ENCODE peak calls at places on chromosome 10, in seven cellular contexts. One of them, this sample, is unnamed.
A peak's percentile ranks its signal among the peaks of the same experiment; 100 is the strongest.

GRCh38 chr10:111856631-111857030 is 326.9 kb downstream of the GPAM start:
- DNase-seq in mesendoderm: peak; percentile 13
- DNase-seq in H9: no peak
- DNase-seq in trophoblast cell: no peak
- DNase-seq in neuronal stem cell: no peak
- DNase-seq in H1: no peak
- DNase-seq in mesenchymal stem cell: no peak
- DNase-seq in this sample: no peak

GRCh38 chr10:93995598-93996271 is 2.0 kb downstream of the PLCE1 start:
- DNase-seq in mesendoderm: no peak
- DNase-seq in H9: no peak
- DNase-seq in trophoblast cell: no peak
- DNase-seq in neuronal stem cell: no peak
- DNase-seq in H1: no peak
- DNase-seq in mesenchymal stem cell: no peak
- DNase-seq in this sample: peak; percentile 68

GRCh38 chr10:71909399-71910083 is 54.7 kb upstream of the CHST3 start:
- DNase-seq in mesendoderm: no peak
- DNase-seq in H9: no peak
- DNase-seq in trophoblast cell: no peak
- DNase-seq in neuronal stem cell: no peak
- DNase-seq in H1: no peak
- DNase-seq in mesenchymal stem cell: no peak
- DNase-seq in this sample: no peak

GRCh38 chr10:33723181-33723580 is 388.7 kb upstream of the NRP1 start:
- DNase-seq in mesendoderm: no peak
- DNase-seq in H9: no peak
- DNase-seq in trophoblast cell: no peak
- DNase-seq in neuronal stem cell: no peak
- DNase-seq in H1: no peak
- DNase-seq in mesenchymal stem cell: peak; percentile 9
- DNase-seq in this sample: no peak

GRCh38 chr10:44662002-44662401 is 249.1 kb upstream of the TMEM72 start:
- DNase-seq in mesendoderm: no peak
- DNase-seq in H9: no peak
- DNase-seq in trophoblast cell: no peak
- DNase-seq in neuronal stem cell: no peak
- DNase-seq in H1: no peak
- DNase-seq in mesenchymal stem cell: peak; percentile 38
- DNase-seq in this sample: peak; percentile 57

GRCh38 chr10:71076473-71077142 is 135.8 kb upstream of the UNC5B start:
- DNase-seq in mesendoderm: peak; percentile 60
- DNase-seq in H9: peak; percentile 59
- DNase-seq in trophoblast cell: no peak
- DNase-seq in neuronal stem cell: no peak
- DNase-seq in H1: no peak
- DNase-seq in mesenchymal stem cell: no peak
- DNase-seq in this sample: no peak

GRCh38 chr10:98371421-98371820 is 43.6 kb downstream of the PYROXD2 start:
- DNase-seq in mesendoderm: no peak
- DNase-seq in H9: no peak
- DNase-seq in trophoblast cell: no peak
- DNase-seq in neuronal stem cell: no peak
- DNase-seq in H1: no peak
- DNase-seq in mesenchymal stem cell: no peak
- DNase-seq in this sample: no peak

GRCh38 chr10:396107-396506 is 260.9 kb downstream of the ZMYND11 start:
- DNase-seq in mesendoderm: no peak
- DNase-seq in H9: no peak
- DNase-seq in trophoblast cell: no peak
- DNase-seq in neuronal stem cell: no peak
- DNase-seq in H1: no peak
- DNase-seq in mesenchymal stem cell: no peak
- DNase-seq in this sample: no peak

GRCh38 chr10:123156091-123156490 is 1.9 kb downstream of the BUB3 start:
- DNase-seq in mesendoderm: no peak
- DNase-seq in H9: no peak
- DNase-seq in trophoblast cell: no peak
- DNase-seq in neuronal stem cell: no peak
- DNase-seq in H1: no peak
- DNase-seq in mesenchymal stem cell: no peak
- DNase-seq in this sample: peak; percentile 53

GRCh38 chr10:74967850-74968620 is 141.6 kb downstream of the KAT6B start:
- DNase-seq in mesendoderm: no peak
- DNase-seq in H9: no peak
- DNase-seq in trophoblast cell: no peak
- DNase-seq in neuronal stem cell: no peak
- DNase-seq in H1: no peak
- DNase-seq in mesenchymal stem cell: no peak
- DNase-seq in this sample: no peak

GRCh38 chr10:4786043-4786839 is 39.8 kb upstream of the AKR1E2 start:
- DNase-seq in mesendoderm: no peak
- DNase-seq in H9: no peak
- DNase-seq in trophoblast cell: no peak
- DNase-seq in neuronal stem cell: no peak
- DNase-seq in H1: no peak
- DNase-seq in mesenchymal stem cell: no peak
- DNase-seq in this sample: no peak

GRCh38 chr10:47196691-47197090 is 103.3 kb upstream of the GDF10 start:
- DNase-seq in mesendoderm: no peak
- DNase-seq in H9: no peak
- DNase-seq in trophoblast cell: no peak
- DNase-seq in neuronal stem cell: no peak
- DNase-seq in H1: no peak
- DNase-seq in mesenchymal stem cell: no peak
- DNase-seq in this sample: no peak

GRCh38 chr10:52678611-52679010 is 94.0 kb downstream of the MBL2 start:
- DNase-seq in mesendoderm: peak; percentile 57
- DNase-seq in H9: no peak
- DNase-seq in trophoblast cell: no peak
- DNase-seq in neuronal stem cell: no peak
- DNase-seq in H1: no peak
- DNase-seq in mesenchymal stem cell: no peak
- DNase-seq in this sample: no peak

GRCh38 chr10:11205026-11205772 is 187.5 kb downstream of the CELF2 start:
- DNase-seq in mesendoderm: peak; percentile 9
- DNase-seq in H9: no peak
- DNase-seq in trophoblast cell: no peak
- DNase-seq in neuronal stem cell: no peak
- DNase-seq in H1: no peak
- DNase-seq in mesenchymal stem cell: peak; percentile 21
- DNase-seq in this sample: peak; percentile 11

GRCh38 chr10:70775679-70776454 is 9.3 kb downstream of the TBATA start:
- DNase-seq in mesendoderm: no peak
- DNase-seq in H9: peak; percentile 24
- DNase-seq in trophoblast cell: no peak
- DNase-seq in neuronal stem cell: no peak
- DNase-seq in H1: no peak
- DNase-seq in mesenchymal stem cell: no peak
- DNase-seq in this sample: no peak

GRCh38 chr10:104257235-104257634 is 2.5 kb downstream of the GSTO1 start:
- DNase-seq in mesendoderm: no peak
- DNase-seq in H9: no peak
- DNase-seq in trophoblast cell: no peak
- DNase-seq in neuronal stem cell: no peak
- DNase-seq in H1: no peak
- DNase-seq in mesenchymal stem cell: no peak
- DNase-seq in this sample: no peak

GRCh38 chr10:60377955-60378354 is 11.7 kb downstream of the ANK3 start:
- DNase-seq in mesendoderm: no peak
- DNase-seq in H9: no peak
- DNase-seq in trophoblast cell: no peak
- DNase-seq in neuronal stem cell: no peak
- DNase-seq in H1: no peak
- DNase-seq in mesenchymal stem cell: no peak
- DNase-seq in this sample: peak; percentile 58

GRCh38 chr10:44891721-44892120 is 19.4 kb upstream of the TMEM72 start:
- DNase-seq in mesendoderm: no peak
- DNase-seq in H9: no peak
- DNase-seq in trophoblast cell: no peak
- DNase-seq in neuronal stem cell: no peak
- DNase-seq in H1: no peak
- DNase-seq in mesenchymal stem cell: no peak
- DNase-seq in this sample: no peak

GRCh38 chr10:66928000-66928770 is 2.3 kb downstream of the LRRTM3 start:
- DNase-seq in mesendoderm: peak; percentile 38
- DNase-seq in H9: peak; percentile 43
- DNase-seq in trophoblast cell: no peak
- DNase-seq in neuronal stem cell: no peak
- DNase-seq in H1: no peak
- DNase-seq in mesenchymal stem cell: no peak
- DNase-seq in this sample: peak; percentile 12

GRCh38 chr10:68172324-68172723 is 59.6 kb downstream of the ATOH7 start:
- DNase-seq in mesendoderm: no peak
- DNase-seq in H9: no peak
- DNase-seq in trophoblast cell: no peak
- DNase-seq in neuronal stem cell: no peak
- DNase-seq in H1: no peak
- DNase-seq in mesenchymal stem cell: no peak
- DNase-seq in this sample: no peak

GRCh38 chr10:73219384-73219783 is 27.7 kb downstream of the DNAJC9 start:
- DNase-seq in mesendoderm: no peak
- DNase-seq in H9: no peak
- DNase-seq in trophoblast cell: no peak
- DNase-seq in neuronal stem cell: no peak
- DNase-seq in H1: no peak
- DNase-seq in mesenchymal stem cell: no peak
- DNase-seq in this sample: no peak

GRCh38 chr10:21498416-21498815 is 27.1 kb downstream of the SKIDA1 start:
- DNase-seq in mesendoderm: no peak
- DNase-seq in H9: no peak
- DNase-seq in trophoblast cell: no peak
- DNase-seq in neuronal stem cell: no peak
- DNase-seq in H1: no peak
- DNase-seq in mesenchymal stem cell: no peak
- DNase-seq in this sample: no peak
- H4K8ac ChIP-seq in mesendoderm: no peak overlapping the region
- H4K8ac ChIP-seq in H9: no peak overlapping the region
- H4K8ac ChIP-seq in trophoblast cell: no peak overlapping the region
- H4K8ac ChIP-seq in neuronal stem cell: no peak overlapping the region
- H4K8ac ChIP-seq in H1: no peak overlapping the region
- H4K8ac ChIP-seq in mesenchymal stem cell: no peak overlapping the region
- H4K8ac ChIP-seq in this sample: no peak overlapping the region

DNA sequence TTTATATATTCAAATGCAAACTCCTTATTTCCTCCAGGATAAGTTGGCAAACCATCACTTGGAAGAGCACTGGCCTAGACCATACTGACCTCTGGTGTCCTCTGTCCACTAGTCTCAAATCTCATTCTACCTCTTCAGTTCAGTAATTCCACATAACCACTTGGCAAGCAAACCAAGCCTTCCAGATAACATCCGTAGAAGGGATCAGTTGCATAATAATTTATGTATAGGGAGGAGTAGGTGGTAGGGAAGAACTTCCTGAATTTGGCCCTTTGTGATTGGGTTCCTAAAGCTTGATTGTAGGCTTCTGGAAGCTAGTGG is 55.0 kb downstream of the WAC start:
- DNase-seq in mesendoderm: peak; percentile 10
- DNase-seq in H9: no peak
- DNase-seq in trophoblast cell: no peak
- DNase-seq in neuronal stem cell: no peak
- DNase-seq in H1: no peak
- DNase-seq in mesenchymal stem cell: peak; percentile 63
- DNase-seq in this sample: peak; percentile 75
- H4K8ac ChIP-seq in mesendoderm: no peak overlapping the region
- H4K8ac ChIP-seq in H9: no peak overlapping the region
- H4K8ac ChIP-seq in trophoblast cell: no peak overlapping the region
- H4K8ac ChIP-seq in neuronal stem cell: no peak overlapping the region
- H4K8ac ChIP-seq in H1: no peak overlapping the region
- H4K8ac ChIP-seq in mesenchymal stem cell: no peak overlapping the region
- H4K8ac ChIP-seq in this sample: no peak overlapping the region

DNA sequence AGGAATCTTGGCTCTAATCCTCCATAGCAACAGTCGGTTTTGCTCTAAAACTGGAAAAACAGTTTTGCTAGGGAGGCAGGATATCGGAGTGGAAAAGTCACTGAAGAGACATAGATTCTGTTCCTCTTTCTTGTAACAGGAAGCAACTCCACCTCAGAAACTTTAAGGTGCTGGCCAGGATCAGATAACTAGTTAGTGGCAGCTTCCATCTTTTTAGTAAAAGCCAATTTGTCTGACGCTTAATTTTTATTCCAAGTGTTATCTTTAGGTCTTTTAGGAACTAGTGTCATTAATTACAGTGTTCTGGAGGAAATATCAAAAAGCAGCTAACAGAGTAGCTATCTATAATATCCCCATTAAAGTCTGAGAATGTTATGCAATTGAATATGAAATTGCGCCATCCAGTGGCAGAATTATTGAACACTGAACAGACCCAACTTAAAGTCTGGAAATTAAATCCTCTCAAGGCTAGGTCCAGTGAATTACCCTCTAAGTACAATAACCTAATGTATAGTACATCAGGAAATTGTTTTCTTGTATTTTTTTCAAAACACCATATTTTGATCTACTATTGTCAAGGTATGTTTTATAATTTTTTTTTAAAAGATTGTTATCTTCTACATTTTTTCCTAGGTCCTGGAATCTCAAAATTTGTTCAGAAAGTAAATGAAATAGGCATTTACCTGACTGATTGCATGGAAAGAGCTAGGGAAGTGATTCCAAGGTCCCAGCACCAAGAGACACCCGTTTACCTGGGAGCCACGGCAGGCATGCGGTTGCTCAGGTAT is 65.9 kb upstream of the CC2D2B start:
- DNase-seq in mesendoderm: peak; percentile 79
- DNase-seq in H9: no peak
- DNase-seq in trophoblast cell: peak; percentile 21
- DNase-seq in neuronal stem cell: peak; percentile 54
- DNase-seq in H1: peak; percentile 15
- DNase-seq in mesenchymal stem cell: peak; percentile 77
- DNase-seq in this sample: peak; percentile 66
- H4K8ac ChIP-seq in mesendoderm: no peak overlapping the region
- H4K8ac ChIP-seq in H9: no peak overlapping the region
- H4K8ac ChIP-seq in trophoblast cell: no peak overlapping the region
- H4K8ac ChIP-seq in neuronal stem cell: no peak overlapping the region
- H4K8ac ChIP-seq in H1: peak overlapping the region; percentile 57
- H4K8ac ChIP-seq in mesenchymal stem cell: peak overlapping the region; percentile 31
- H4K8ac ChIP-seq in this sample: peak overlapping the region; percentile 28

GRCh38 chr10:115483294-115483693 is 390.1 kb downstream of the ATRNL1 start:
- DNase-seq in mesendoderm: no peak
- DNase-seq in H9: no peak
- DNase-seq in trophoblast cell: no peak
- DNase-seq in neuronal stem cell: no peak
- DNase-seq in H1: no peak
- DNase-seq in mesenchymal stem cell: no peak
- DNase-seq in this sample: no peak
- H4K8ac ChIP-seq in mesendoderm: no peak overlapping the region
- H4K8ac ChIP-seq in H9: no peak overlapping the region
- H4K8ac ChIP-seq in trophoblast cell: no peak overlapping the region
- H4K8ac ChIP-seq in neuronal stem cell: no peak overlapping the region
- H4K8ac ChIP-seq in H1: no peak overlapping the region
- H4K8ac ChIP-seq in mesenchymal stem cell: no peak overlapping the region
- H4K8ac ChIP-seq in this sample: no peak overlapping the region